ENCODE peak calls at places on chromosomes 6 and 20, in eight cellular contexts. Z, S, X, F, Y, N, O and C are unnamed samples.

GRCh38 chr6:148932208-148932607 is 185.4 kb downstream of the UST start:
- DNase-seq in Z (no peak), S (no peak), X (no peak), F (no peak), Y (no peak), N (no peak), O (no peak), C (no peak)

GRCh38 chr6:128139519-128139918 is 238.7 kb upstream of the THEMIS start:
- DNase-seq in Z (no peak), S (no peak), X (no peak), F (peak), Y (no peak), N (no peak), O (no peak), C (no peak)

GRCh38 chr20:32963176-32963575 is 41.1 kb downstream of the SUN5 start:
- DNase-seq in Z (no peak), S (no peak), X (no peak), F (no peak), Y (no peak), N (no peak), O (no peak), C (no peak)

GRCh38 chr6:95230071-95230740 is 347.1 kb upstream of the MANEA start:
- DNase-seq in Z (no peak), S (no peak), X (no peak), F (no peak), Y (no peak), N (no peak), O (no peak), C (no peak)

GRCh38 chr6:120584111-120584760 is 750.0 kb downstream of the TBC1D32 start:
- DNase-seq in Z (no peak), S (no peak), X (no peak), F (no peak), Y (no peak), N (no peak), O (no peak), C (no peak)

GRCh38 chr6:111238464-111239119 is 151.3 kb downstream of the SLC16A10 start:
- DNase-seq in Z (no peak), S (no peak), X (no peak), F (no peak), Y (peak), N (no peak), O (no peak), C (peak)

GRCh38 chr6:52389264-52389625 is 27.3 kb downstream of the PAQR8 start:
- DNase-seq in Z (no peak), S (no peak), X (no peak), F (no peak), Y (no peak), N (no peak), O (no peak), C (peak)

GRCh38 chr6:120903836-120904235 is 430.4 kb downstream of the TBC1D32 start:
- DNase-seq in Z (no peak), S (no peak), X (no peak), F (no peak), Y (no peak), N (no peak), O (no peak), C (no peak)

GRCh38 chr6:1381397-1382330 is 7.7 kb upstream of the FOXF2 start:
- DNase-seq in Z (peak), S (no peak), X (peak), F (no peak), Y (peak), N (no peak), O (no peak), C (peak)

GRCh38 chr6:147222160-147222838 is 18.1 kb downstream of the STXBP5 start:
- DNase-seq in Z (no peak), S (no peak), X (no peak), F (no peak), Y (no peak), N (no peak), O (no peak), C (peak)

GRCh38 chr6:1312444-1313363 is 806 bp downstream of the FOXQ1 start:
- DNase-seq in Z (peak), S (no peak), X (no peak), F (no peak), Y (no peak), N (no peak), O (peak), C (peak)

GRCh38 chr6:157428418-157429202 is 47.6 kb downstream of the ZDHHC14 start:
- DNase-seq in Z (no peak), S (no peak), X (no peak), F (peak), Y (no peak), N (no peak), O (peak), C (no peak)

GRCh38 chr6:36523451-36523850 is 23.8 kb downstream of the STK38 start:
- DNase-seq in Z (no peak), S (no peak), X (no peak), F (no peak), Y (no peak), N (no peak), O (no peak), C (no peak)

GRCh38 chr6:50030777-50031562 is 9.2 kb upstream of the DEFB110 start:
- DNase-seq in Z (no peak), S (no peak), X (no peak), F (no peak), Y (no peak), N (no peak), O (no peak), C (peak)

GRCh38 chr6:118825661-118826060 is 68.3 kb upstream of the ASF1A start:
- DNase-seq in Z (no peak), S (no peak), X (no peak), F (no peak), Y (no peak), N (no peak), O (no peak), C (no peak)

GRCh38 chr20:17479041-17479657 is 52.0 kb downstream of the BFSP1 start:
- DNase-seq in Z (no peak), S (no peak), X (no peak), F (no peak), Y (no peak), N (no peak), O (no peak), C (no peak)

GRCh38 chr6:3281669-3282460 is 23.1 kb downstream of the PSMG4 start:
- DNase-seq in Z (peak), S (no peak), X (peak), F (peak), Y (peak), N (no peak), O (no peak), C (no peak)

GRCh38 chr6:163745566-163746400 is 331.3 kb downstream of the QKI start:
- DNase-seq in Z (peak), S (no peak), X (no peak), F (peak), Y (no peak), N (peak), O (no peak), C (no peak)

GRCh38 chr20:44288252-44288651 is 22.8 kb downstream of the FITM2 start:
- DNase-seq in Z (no peak), S (no peak), X (no peak), F (no peak), Y (no peak), N (no peak), O (no peak), C (no peak)

GRCh38 chr6:158002951-158003853 is 21.5 kb downstream of the SYNJ2 start:
- DNase-seq in Z (no peak), S (peak), X (peak), F (no peak), Y (no peak), N (peak), O (no peak), C (no peak)

GRCh38 chr6:42142118-42142835 is at the start of gene C6orf132:
- DNase-seq in Z (peak), S (peak), X (no peak), F (no peak), Y (peak), N (no peak), O (peak), C (no peak)

GRCh38 chr20:53386186-53386681 is 207.4 kb downstream of the ZNF217 start:
- DNase-seq in Z (no peak), S (no peak), X (no peak), F (no peak), Y (no peak), N (no peak), O (no peak), C (no peak)

GRCh38 chr6:73722318-73723060 is 26.5 kb downstream of the CD109 start:
- DNase-seq in Z (no peak), S (no peak), X (no peak), F (no peak), Y (no peak), N (no peak), O (no peak), C (no peak)

GRCh38 chr6:105401247-105402089 is 1.4 kb downstream of the PREP start:
- DNase-seq in Z (no peak), S (no peak), X (no peak), F (no peak), Y (no peak), N (no peak), O (no peak), C (peak)

GRCh38 chr20:38563802-38564431 is 17.1 kb upstream of the ADIG start:
- DNase-seq in Z (no peak), S (no peak), X (no peak), F (no peak), Y (no peak), N (no peak), O (no peak), C (no peak)

GRCh38 chr6:136921936-136922679 is at the start of gene SLC35D3:
- DNase-seq in Z (peak), S (no peak), X (no peak), F (peak), Y (no peak), N (no peak), O (no peak), C (peak)

GRCh38 chr20:39029324-39029820 is 67.2 kb downstream of the DHX35 start:
- DNase-seq in Z (no peak), S (no peak), X (no peak), F (no peak), Y (no peak), N (no peak), O (no peak), C (no peak)

GRCh38 chr20:44739952-44740351 is 5.7 kb upstream of the KCNK15 start:
- DNase-seq in Z (no peak), S (no peak), X (no peak), F (no peak), Y (no peak), N (no peak), O (no peak), C (no peak)

GRCh38 chr6:38056361-38056760 is 236.8 kb downstream of the ZFAND3 start:
- DNase-seq in Z (no peak), S (no peak), X (no peak), F (no peak), Y (no peak), N (no peak), O (no peak), C (no peak)

GRCh38 chr6:12291083-12291784 is 1.1 kb downstream of the EDN1 start:
- DNase-seq in Z (no peak), S (no peak), X (no peak), F (no peak), Y (no peak), N (no peak), O (no peak), C (no peak)

GRCh38 chr20:38604873-38605303 is 3.3 kb downstream of the ARHGAP40 start:
- DNase-seq in Z (no peak), S (peak), X (no peak), F (peak), Y (peak), N (no peak), O (peak), C (no peak)

GRCh38 chr20:57587278-57587988 is 26.5 kb downstream of the PCK1 start:
- DNase-seq in Z (no peak), S (no peak), X (no peak), F (no peak), Y (no peak), N (no peak), O (no peak), C (no peak)

GRCh38 chr6:108448481-108448880 is 112.2 kb upstream of the FOXO3 start:
- DNase-seq in Z (no peak), S (no peak), X (no peak), F (no peak), Y (no peak), N (no peak), O (no peak), C (no peak)

GRCh38 chr6:63788569-63788968 is 153.0 kb downstream of the PHF3 start:
- DNase-seq in Z (no peak), S (no peak), X (no peak), F (no peak), Y (no peak), N (no peak), O (no peak), C (no peak)

GRCh38 chr20:24987873-24988835 is 4.4 kb downstream of the APMAP start:
- DNase-seq in Z (no peak), S (no peak), X (no peak), F (no peak), Y (peak), N (peak), O (no peak), C (no peak)

GRCh38 chr6:37732688-37733087 is 35.0 kb upstream of the MDGA1 start:
- DNase-seq in Z (no peak), S (no peak), X (no peak), F (no peak), Y (no peak), N (no peak), O (no peak), C (no peak)

GRCh38 chr6:13302751-13303667 is 25.3 kb downstream of the TBC1D7 start:
- DNase-seq in Z (no peak), S (peak), X (peak), F (peak), Y (peak), N (peak), O (no peak), C (peak)

GRCh38 chr6:132020138-132020551 is 69.0 kb upstream of the CCN2 start:
- DNase-seq in Z (no peak), S (peak), X (peak), F (no peak), Y (peak), N (no peak), O (peak), C (no peak)

GRCh38 chr6:9848094-9848493 is 566.8 kb downstream of the TFAP2A start:
- DNase-seq in Z (no peak), S (no peak), X (no peak), F (no peak), Y (no peak), N (no peak), O (no peak), C (no peak)

GRCh38 chr20:2206957-2207769 is 88.6 kb upstream of the TGM3 start:
- DNase-seq in Z (peak), S (peak), X (peak), F (peak), Y (peak), N (peak), O (peak), C (peak)
- H3K4me3 ChIP-seq in Z (peak), S (peak), X (peak), F (peak), Y (peak), N (peak), O (peak), C (peak)

DNA sequence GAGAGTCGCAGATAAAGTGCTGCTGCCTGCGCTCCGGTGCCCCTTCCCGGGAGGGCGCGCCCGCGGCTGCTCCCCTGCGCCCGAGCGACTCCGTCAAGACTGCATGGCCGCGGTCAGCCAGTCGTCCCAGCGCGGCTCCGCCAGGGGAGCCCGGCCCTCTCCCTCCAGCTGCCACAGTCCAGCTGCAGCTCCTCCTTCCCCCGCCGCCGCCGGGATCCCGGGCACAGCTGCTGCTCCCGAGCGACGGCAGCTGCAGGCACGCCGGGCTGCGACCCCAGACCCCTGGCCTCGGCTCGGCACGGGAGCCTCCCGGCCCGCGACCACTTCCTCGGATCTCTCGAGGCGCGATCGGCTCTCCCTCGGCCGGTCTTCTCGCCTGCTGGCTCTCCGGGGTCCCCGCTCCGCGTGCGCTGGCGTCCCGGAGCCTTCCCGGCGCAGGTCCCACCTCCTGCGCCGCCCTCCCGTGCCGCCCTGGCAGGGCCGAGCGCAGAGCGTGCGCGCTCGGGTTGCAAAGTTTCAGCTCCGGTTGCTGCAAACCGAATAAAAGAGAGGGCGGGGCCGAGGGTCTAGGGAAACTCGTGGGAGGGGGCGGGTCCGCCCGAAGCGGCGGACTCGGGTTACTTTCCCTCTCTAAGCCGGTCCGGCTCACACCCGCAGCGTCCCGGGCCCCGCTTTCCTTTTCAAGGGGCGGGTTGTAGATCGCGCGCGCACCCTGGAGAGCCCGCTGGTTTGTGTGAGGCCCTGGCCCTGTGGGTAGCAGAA is at the start of gene CNKSR3:
- DNase-seq in Z (peak), S (peak), X (peak), F (peak), Y (peak), N (peak), O (peak), C (peak)
- TF ChIP-seq POLR2A in Z (peak), S (peak), X (peak), F (peak), Y (peak), N (no peak), O (peak), C (peak)

GRCh38 chr6:35318845-35319220 is 21.2 kb downstream of the DEF6 start:
- DNase-seq in Z (no peak), S (no peak), X (no peak), F (no peak), Y (no peak), N (no peak), O (no peak), C (no peak)
- H3K4me3 ChIP-seq in Z (peak), S (peak), X (peak), F (peak), Y (peak), N (peak), O (peak), C (no peak)

GRCh38 chr20:30376767-30377658 is 880.5 kb upstream of the DEFB115 start:
- DNase-seq in Z (peak), S (peak), X (peak), F (peak), Y (peak), N (peak), O (peak), C (peak)
- TF ChIP-seq POLR2A in Z (peak), S (no peak), X (no peak), F (peak), Y (no peak), N (no peak), O (peak), C (no peak)

GRCh38 chr20:63060057-63060991 is 53.6 kb upstream of the BHLHE23 start:
- DNase-seq in Z (peak), S (no peak), X (no peak), F (no peak), Y (peak), N (peak), O (no peak), C (no peak)
- H3K4me3 ChIP-seq in Z (no peak), S (no peak), X (no peak), F (no peak), Y (no peak), N (no peak), O (no peak), C (no peak)

GRCh38 chr20:59850018-59850641 is 83.3 kb downstream of the SYCP2 start:
- DNase-seq in Z (no peak), S (no peak), X (no peak), F (peak), Y (no peak), N (no peak), O (no peak), C (peak)

GRCh38 chr20:59845472-59845871 is 88.0 kb downstream of the SYCP2 start:
- DNase-seq in Z (no peak), S (no peak), X (no peak), F (no peak), Y (no peak), N (no peak), O (no peak), C (no peak)

DNA sequence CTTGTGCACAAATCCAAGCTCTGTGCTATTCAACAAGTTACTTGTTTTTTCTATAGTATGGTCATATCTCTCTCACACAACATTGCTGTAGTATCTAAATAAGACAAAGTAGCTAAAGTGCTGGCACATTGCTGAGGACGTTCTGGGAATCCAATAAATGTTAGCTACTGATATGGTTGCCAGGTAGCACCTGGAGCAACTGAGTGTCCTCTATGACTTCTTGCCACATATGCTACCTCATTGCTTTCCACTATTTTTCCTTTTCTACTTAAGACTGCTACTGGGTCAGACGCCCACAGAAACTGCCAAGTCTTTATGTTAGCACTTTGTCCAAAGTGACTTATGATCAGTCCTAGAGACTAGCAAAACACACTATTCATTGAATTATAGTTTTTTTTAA is 85.3 kb downstream of the SYCP2 start:
- DNase-seq in Z (no peak), S (no peak), X (no peak), F (no peak), Y (no peak), N (no peak), O (no peak), C (no peak)
- TF ChIP-seq POLR2A in Z (no peak), S (no peak), X (no peak), F (no peak), Y (no peak), N (no peak), O (no peak), C (no peak)

GRCh38 chr6:106452628-106453027 is 92.1 kb downstream of the CRYBG1 start:
- DNase-seq in Z (no peak), S (no peak), X (no peak), F (no peak), Y (no peak), N (no peak), O (no peak), C (no peak)

GRCh38 chr6:106458021-106458986 is 97.8 kb downstream of the CRYBG1 start:
- DNase-seq in Z (no peak), S (no peak), X (no peak), F (no peak), Y (no peak), N (no peak), O (no peak), C (no peak)

GRCh38 chr6:106451419-106451818 is 90.9 kb downstream of the CRYBG1 start:
- DNase-seq in Z (no peak), S (no peak), X (no peak), F (no peak), Y (no peak), N (no peak), O (no peak), C (no peak)

GRCh38 chr6:106450645-106451044 is 90.1 kb downstream of the CRYBG1 start:
- DNase-seq in Z (no peak), S (no peak), X (no peak), F (no peak), Y (no peak), N (no peak), O (no peak), C (peak)

GRCh38 chr6:106453756-106454367 is 93.3 kb downstream of the CRYBG1 start:
- DNase-seq in Z (no peak), S (no peak), X (no peak), F (no peak), Y (no peak), N (no peak), O (no peak), C (no peak)
- H3K4me3 ChIP-seq in Z (no peak), S (no peak), X (no peak), F (no peak), Y (no peak), N (no peak), O (no peak), C (no peak)

DNA sequence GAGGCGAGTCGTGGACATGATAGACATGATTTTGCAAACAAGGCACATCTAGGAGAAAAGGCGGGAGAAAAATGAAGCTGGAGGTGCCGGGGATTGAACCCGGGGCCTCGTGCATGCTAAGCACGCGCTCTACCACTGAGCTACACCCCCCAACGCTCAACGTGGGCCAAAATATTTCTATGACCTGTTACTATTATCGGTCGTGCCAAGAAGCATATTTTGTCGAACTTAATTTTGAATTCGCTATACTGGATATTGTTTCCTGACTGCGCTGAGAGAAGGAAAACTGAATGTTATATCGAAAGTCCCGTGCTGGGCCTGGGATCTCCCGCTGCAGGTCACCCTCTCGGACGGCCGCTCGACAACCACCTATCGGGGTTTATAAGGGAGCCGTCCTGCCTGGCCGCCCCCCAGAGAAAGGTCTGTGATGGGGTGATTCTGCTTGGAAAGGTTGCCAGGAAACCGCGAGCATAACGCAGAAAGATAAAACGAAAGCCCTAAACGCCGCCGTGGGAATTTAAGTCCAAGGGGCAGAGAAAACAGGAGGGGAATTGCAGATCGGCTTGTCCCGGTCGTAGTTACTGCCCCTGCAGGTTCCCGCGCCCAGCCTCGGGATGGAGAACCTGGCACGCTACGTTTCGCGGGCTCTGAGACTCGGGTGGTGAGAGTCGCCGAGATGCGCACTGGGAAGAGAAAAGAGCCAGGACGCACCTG is 60.0 kb downstream of the TRIM27 start:
- DNase-seq in Z (peak), S (peak), X (peak), F (no peak), Y (peak), N (peak), O (peak), C (peak)
- TF ChIP-seq POLR2A in Z (no peak), S (no peak), X (no peak), F (no peak), Y (peak), N (no peak), O (no peak), C (no peak)